ENCODE peak calls at places on chromosomes 2 and 18, in five cellular contexts. U is activated CD8-positive, alpha-beta memory T cell treated with anti-CD3 and anti-CD28 coated beads, Interleukin-2, amount 50 U/mL, for 48 hours; P is astrocyte of the spinal cord; C is stimulated activated CD4-positive, alpha-beta T cell treated with anti-CD3 and anti-CD28 coated beads, Interleukin-12 subunit alpha, Interleukin-12 subunit beta, amount 100 ng/mL, for 24 hours; J is HFF-Myc. T is an unnamed sample.
A peak's percentile ranks its signal among the peaks of the same experiment; 100 is the strongest.

GRCh38 chr18:36128907-36129299 is 237 bp downstream of the SLC39A6 start:
- DNase-seq in U (no peak), P (no peak), C (no peak), J (no peak), T (no peak)

GRCh38 chr2:230778350-230779140 is 65.9 kb downstream of the CAB39 start:
- DNase-seq in U (no peak), P (peak; percentile 78), C (no peak), J (no peak), T (no peak)

GRCh38 chr2:238169708-238170251 is 11.0 kb downstream of the ERFE start:
- DNase-seq in U (no peak), P (peak; percentile 94), C (no peak), J (peak; percentile 61), T (peak; percentile 30)

GRCh38 chr18:9260388-9261380 is 73.9 kb upstream of the TWSG1 start:
- DNase-seq in U (no peak), P (no peak), C (no peak), J (no peak), T (no peak)

GRCh38 chr18:12958478-12958877 is 10.7 kb downstream of the SEH1L start:
- DNase-seq in U (no peak), P (no peak), C (no peak), J (no peak), T (no peak)

GRCh38 chr18:22285299-22286140 is 116.1 kb downstream of the GATA6 start:
- DNase-seq in U (no peak), P (no peak), C (no peak), J (no peak), T (no peak)

GRCh38 chr18:74501386-74501785 is 5.2 kb downstream of the CNDP2 start:
- DNase-seq in U (no peak), P (no peak), C (no peak), J (no peak), T (no peak)

GRCh38 chr18:21281611-21282010 is 39.6 kb downstream of the GREB1L start:
- DNase-seq in U (no peak), P (no peak), C (no peak), J (no peak), T (no peak)

GRCh38 chr18:45155526-45155925 is 459.8 kb upstream of the SLC14A2 start:
- DNase-seq in U (no peak), P (no peak), C (no peak), J (no peak), T (no peak)

GRCh38 chr18:21363411-21363810 is 121.4 kb downstream of the GREB1L start:
- DNase-seq in U (no peak), P (no peak), C (no peak), J (no peak), T (no peak)

GRCh38 chr2:109376115-109376514 is 237.7 kb downstream of the SEPTIN10 start:
- DNase-seq in U (peak; percentile 25), P (peak; percentile 48), C (no peak), J (no peak), T (no peak)

GRCh38 chr2:27655155-27655951 is 8.1 kb downstream of the SUPT7L start:
- DNase-seq in U (no peak), P (peak; percentile 93), C (no peak), J (no peak), T (no peak)

GRCh38 chr2:75431757-75432156 is 129.0 kb downstream of the EVA1A start:
- DNase-seq in U (no peak), P (no peak), C (no peak), J (no peak), T (no peak)

GRCh38 chr2:85396531-85397470 is 13.4 kb downstream of the CAPG start:
- DNase-seq in U (no peak), P (no peak), C (no peak), J (no peak), T (no peak)

GRCh38 chr2:232587527-232587926 is 37.0 kb downstream of the EIF4E2 start:
- DNase-seq in U (no peak), P (no peak), C (no peak), J (no peak), T (no peak)

GRCh38 chr2:1231664-1232063 is 181.6 kb upstream of the TPO start:
- DNase-seq in U (no peak), P (no peak), C (no peak), J (no peak), T (no peak)

GRCh38 chr2:17107131-17107530 is 411.1 kb downstream of the RAD51AP2 start:
- DNase-seq in U (no peak), P (peak; percentile 64), C (no peak), J (no peak), T (no peak)

GRCh38 chr18:27413495-27414401 is 228.6 kb upstream of the CHST9 start:
- DNase-seq in U (no peak), P (peak; percentile 68), C (no peak), J (no peak), T (no peak)

GRCh38 chr2:219269362-219270054 is 9.7 kb upstream of the DNAJB2 start:
- DNase-seq in U (no peak), P (no peak), C (no peak), J (no peak), T (no peak)

GRCh38 chr2:202411097-202411496 is 35.0 kb downstream of the BMPR2 start:
- DNase-seq in U (no peak), P (no peak), C (no peak), J (no peak), T (no peak)

GRCh38 chr2:230872151-230872967 is 7.6 kb downstream of the ITM2C start:
- DNase-seq in U (peak; percentile 52), P (no peak), C (no peak), J (no peak), T (no peak)

GRCh38 chr18:365651-366050 is 97.8 kb upstream of the THOC1 start:
- DNase-seq in U (no peak), P (no peak), C (no peak), J (no peak), T (no peak)

GRCh38 chr2:86621290-86621943 is 2.2 kb downstream of the RNF103 start:
- DNase-seq in U (no peak), P (peak; percentile 13), C (no peak), J (no peak), T (no peak)

GRCh38 chr2:85536479-85536878 is 2.5 kb upstream of the MAT2A start:
- DNase-seq in U (no peak), P (peak; percentile 75), C (no peak), J (peak; percentile 72), T (no peak)

GRCh38 chr18:48546411-48546810 is 7.6 kb downstream of the CTIF start:
- DNase-seq in U (no peak), P (peak; percentile 25), C (no peak), J (no peak), T (no peak)

T was measured in DMS 273 treated with DMSO at 0.1 percent for 48 hours.